ENCODE peak calls at places on chromosome 9, in nine cellular contexts. T is heart left ventricle; J is left ventricle myocardium inferior; R is H1; U is CD8-positive, alpha-beta T cell; D is neural progenitor cell; F is HCT116; X is mucosa of descending colon; V is hepatocyte. K is an unnamed sample. For H3K4me1, the result is how much of the 10 kb centered on the place peaks cover.

GRCh38 chr9:16744386-16744785 is 126.1 kb downstream of the BNC2 start:
- DNase-seq in T (no peak), J (no peak), R (no peak), U (no peak), D (no peak), F (no peak), X (peak), V (no peak), K (no peak)

GRCh38 chr9:106621299-106621920 is 241.6 kb upstream of the ZNF462 start:
- DNase-seq in T (no peak), J (no peak), R (peak), U (no peak), D (peak), F (no peak), X (no peak), V (no peak), K (no peak)

GRCh38 chr9:123775885-123776284 is 154.0 kb downstream of the DENND1A start:
- DNase-seq in T (no peak), J (no peak), R (no peak), U (no peak), D (no peak), F (no peak), X (no peak), V (no peak), K (no peak)

GRCh38 chr9:69181908-69182353 is 7.9 kb downstream of the TJP2 start:
- DNase-seq in T (peak), J (no peak), R (peak), U (no peak), D (no peak), F (no peak), X (no peak), V (peak), K (no peak)

GRCh38 chr9:2093920-2094597 is 78.9 kb downstream of the SMARCA2 start:
- DNase-seq in T (no peak), J (no peak), R (no peak), U (no peak), D (no peak), F (no peak), X (no peak), V (no peak), K (peak)

GRCh38 chr9:136947955-136948510 is 3.0 kb downstream of the C8G start:
- DNase-seq in T (peak), J (peak), R (peak), U (no peak), D (peak), F (peak), X (peak), V (peak), K (no peak)

GRCh38 chr9:79801459-79801858 is 229.7 kb downstream of the TLE4 start:
- DNase-seq in T (no peak), J (no peak), R (no peak), U (no peak), D (no peak), F (no peak), X (no peak), V (no peak), K (no peak)

GRCh38 chr9:214488-215448 is at the start of gene DOCK8:
- DNase-seq in T (peak), J (peak), R (peak), U (peak), D (peak), F (peak), X (peak), V (peak), K (no peak)

GRCh38 chr9:21778300-21778699 is 24.1 kb upstream of the MTAP start:
- DNase-seq in T (no peak), J (no peak), R (no peak), U (no peak), D (no peak), F (no peak), X (no peak), V (no peak), K (no peak)

GRCh38 chr9:4375424-4376195 is 75.7 kb upstream of the GLIS3 start:
- DNase-seq in T (no peak), J (no peak), R (no peak), U (no peak), D (peak), F (peak), X (no peak), V (peak), K (no peak)

GRCh38 chr9:21287280-21287679 is 17.8 kb downstream of the IFNA5 start:
- DNase-seq in T (no peak), J (no peak), R (no peak), U (no peak), D (no peak), F (no peak), X (no peak), V (no peak), K (no peak)

GRCh38 chr9:79896390-79896789 is 324.6 kb downstream of the TLE4 start:
- DNase-seq in T (no peak), J (no peak), R (no peak), U (no peak), D (no peak), F (no peak), X (no peak), V (no peak), K (no peak)

GRCh38 chr9:136840877-136841645 is 1.2 kb upstream of the AJM1 start:
- DNase-seq in T (no peak), J (no peak), R (peak), U (no peak), D (peak), F (no peak), X (peak), V (peak), K (no peak)

GRCh38 chr9:99828417-99829176 is 6.9 kb downstream of the NR4A3 start:
- DNase-seq in T (no peak), J (no peak), R (peak), U (no peak), D (peak), F (no peak), X (no peak), V (peak), K (no peak)

GRCh38 chr9:77751341-77752091 is 103.4 kb upstream of the GNA14 start:
- DNase-seq in T (peak), J (no peak), R (no peak), U (no peak), D (peak), F (peak), X (peak), V (peak), K (no peak)

GRCh38 chr9:18743976-18744375 is 270.0 kb downstream of the ADAMTSL1 start:
- DNase-seq in T (no peak), J (no peak), R (no peak), U (no peak), D (no peak), F (no peak), X (no peak), V (no peak), K (no peak)

GRCh38 chr9:34629492-34629809 is 585 bp upstream of the ARID3C start:
- DNase-seq in T (no peak), J (no peak), R (no peak), U (no peak), D (no peak), F (no peak), X (no peak), V (no peak), K (no peak)

GRCh38 chr9:137353223-137354152 is 51.4 kb upstream of the NRARP start:
- DNase-seq in T (peak), J (peak), R (no peak), U (no peak), D (no peak), F (no peak), X (no peak), V (no peak), K (no peak)

GRCh38 chr9:9790216-9790872 is 822.5 kb downstream of the PTPRD start:
- DNase-seq in T (no peak), J (no peak), R (no peak), U (no peak), D (peak), F (no peak), X (peak), V (peak), K (no peak)

GRCh38 chr9:12785251-12785880 is 10.5 kb downstream of the LURAP1L start:
- DNase-seq in T (no peak), J (no peak), R (no peak), U (no peak), D (no peak), F (peak), X (peak), V (peak), K (peak)

GRCh38 chr9:112569186-112569585 is 82.6 kb downstream of the KIAA1958 start:
- DNase-seq in T (no peak), J (no peak), R (no peak), U (no peak), D (no peak), F (no peak), X (no peak), V (no peak), K (no peak)

GRCh38 chr9:76891874-76892273 is 14.0 kb downstream of the PRUNE2 start:
- DNase-seq in T (no peak), J (no peak), R (no peak), U (no peak), D (no peak), F (no peak), X (no peak), V (no peak), K (no peak)

GRCh38 chr9:79847074-79847473 is 275.3 kb downstream of the TLE4 start:
- DNase-seq in T (no peak), J (no peak), R (no peak), U (no peak), D (no peak), F (no peak), X (no peak), V (no peak), K (no peak)

GRCh38 chr9:36870960-36871359 is 163.1 kb downstream of the PAX5 start:
- DNase-seq in T (no peak), J (no peak), R (no peak), U (no peak), D (no peak), F (no peak), X (peak), V (no peak), K (no peak)

GRCh38 chr9:15276328-15276969 is 30.6 kb downstream of the TTC39B start:
- DNase-seq in T (no peak), J (no peak), R (no peak), U (no peak), D (no peak), F (no peak), X (peak), V (peak), K (no peak)

GRCh38 chr9:137802021-137802420 is 75.6 kb upstream of the CACNA1B start:
- DNase-seq in T (no peak), J (no peak), R (no peak), U (no peak), D (no peak), F (no peak), X (no peak), V (no peak), K (no peak)

GRCh38 chr9:121736147-121736721 is 84.8 kb downstream of the DAB2IP start:
- DNase-seq in T (peak), J (peak), R (peak), U (no peak), D (peak), F (no peak), X (peak), V (peak), K (peak)

GRCh38 chr9:93682155-93682968 is 106.0 kb downstream of the PHF2 start:
- DNase-seq in T (peak), J (peak), R (peak), U (peak), D (peak), F (peak), X (peak), V (peak), K (no peak)

GRCh38 chr9:117643288-117643654 is 60.9 kb upstream of the TLR4 start:
- DNase-seq in T (no peak), J (no peak), R (no peak), U (no peak), D (no peak), F (no peak), X (no peak), V (no peak), K (no peak)

GRCh38 chr9:134399435-134400056 is 73.3 kb downstream of the RXRA start:
- DNase-seq in T (no peak), J (no peak), R (no peak), U (no peak), D (no peak), F (peak), X (no peak), V (no peak), K (no peak)
- H3K4me1 ChIP-seq in T (half or more), J (half or more), R (under half), U (under half), D (under half), F (under half), X (under half), V (under half), K (half or more)

GRCh38 chr9:127977877-127978647 is 2.7 kb downstream of the EEIG1 start:
- DNase-seq in T (peak), J (peak), R (no peak), U (no peak), D (peak), F (no peak), X (peak), V (no peak), K (peak)
- H3K4me3 ChIP-seq in T (no peak), J (peak), R (peak), U (peak), D (peak), F (peak), X (peak), V (peak), K (peak)

GRCh38 chr9:29939559-29939958 is 2366.3 kb upstream of the C9orf72 start:
- DNase-seq in T (no peak), J (no peak), R (no peak), U (no peak), D (no peak), F (no peak), X (no peak), V (no peak), K (no peak)
- TF ChIP-seq CTCF in T (no peak), J (no peak), R (no peak), U (no peak), D (no peak), F (no peak), X (no peak), V (no peak), K (no peak)

DNA sequence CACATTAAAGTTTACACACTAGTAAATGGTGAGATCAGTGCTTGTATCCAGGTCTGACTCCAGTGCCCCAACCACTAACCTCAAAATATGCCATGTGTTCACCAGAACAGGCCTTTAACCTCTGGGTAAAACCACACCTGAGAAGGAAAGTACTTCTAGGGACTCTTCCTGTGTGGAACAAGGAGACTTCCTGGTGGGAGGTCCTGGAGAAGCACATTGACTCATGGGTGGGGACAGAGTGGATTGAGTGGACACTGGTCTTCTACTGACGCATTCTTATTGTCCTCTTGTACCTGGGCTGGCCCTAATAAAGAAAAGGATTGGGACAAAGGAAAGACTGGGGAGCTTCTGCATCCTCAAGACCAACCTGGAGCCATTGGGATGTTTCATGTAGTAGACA is 43.4 kb downstream of the ANGPTL2 start:
- DNase-seq in T (no peak), J (no peak), R (no peak), U (no peak), D (no peak), F (no peak), X (no peak), V (no peak), K (no peak)
- H3K4me1 ChIP-seq in T (under half), J (half or more), R (under half), U (under half), D (under half), F (under half), X (under half), V (under half), K (under half)